ENCODE peak calls at places on chromosome 21, in six cellular contexts. K, N, O, B, Q and G are unnamed samples. For H3K27me3 and H3K4me1, the result is how much of the 10 kb centered on the place peaks cover.

GRCh38 chr21:27154451-27155129 is 187.7 kb upstream of the ADAMTS5 start:
- DNase-seq in Q (peak), K (no peak), B (peak), N (no peak), O (no peak), G (no peak)

GRCh38 chr21:37780991-37781983 is 135.0 kb downstream of the KCNJ6 start:
- DNase-seq in K (no peak), O (no peak), B (no peak), N (no peak), Q (no peak), G (no peak)

GRCh38 chr21:29299906-29300546 is 1.3 kb downstream of the BACH1 start:
- DNase-seq in K (peak), B (peak), O (peak), Q (peak), N (peak), G (peak)

GRCh38 chr21:41932191-41932575 is 21.6 kb downstream of the C2CD2 start:
- DNase-seq in K (no peak), B (peak), O (no peak), Q (no peak), N (no peak), G (no peak)

GRCh38 chr21:25031750-25032149 is 575.5 kb downstream of the MRPL39 start:
- DNase-seq in O (no peak), Q (no peak), B (no peak), K (no peak), N (no peak), G (no peak)

GRCh38 chr21:38211321-38211720 is 45.5 kb upstream of the KCNJ15 start:
- DNase-seq in Q (no peak), B (no peak), K (no peak), N (peak), O (no peak), G (no peak)

GRCh38 chr21:42263591-42264131 is 44.7 kb downstream of the ABCG1 start:
- DNase-seq in B (no peak), K (peak), Q (peak), N (no peak), O (peak), G (peak)

GRCh38 chr21:42865361-42866160 is 13.8 kb downstream of the WDR4 start:
- DNase-seq in B (no peak), K (peak), Q (peak), O (no peak), N (no peak), G (no peak)

GRCh38 chr21:41653944-41654625 is 112.8 kb downstream of the RIPK4 start:
- DNase-seq in B (peak), Q (no peak), O (no peak), K (no peak), N (no peak), G (no peak)

GRCh38 chr21:29441651-29442050 is 142.9 kb downstream of the BACH1 start:
- DNase-seq in N (no peak), O (no peak), B (no peak), Q (no peak), K (no peak), G (no peak)

GRCh38 chr21:35646606-35647005 is 413.7 kb downstream of the SETD4 start:
- DNase-seq in Q (no peak), K (no peak), B (peak), O (no peak), N (peak), G (no peak)

GRCh38 chr21:35652196-35652595 is 408.1 kb downstream of the SETD4 start:
- DNase-seq in N (peak), Q (no peak), O (no peak), B (no peak), K (no peak), G (no peak)

GRCh38 chr21:35649186-35649585 is 411.1 kb downstream of the SETD4 start:
- DNase-seq in N (peak), O (peak), K (peak), Q (no peak), B (peak), G (no peak)

GRCh38 chr21:35651166-35651565 is 409.2 kb downstream of the SETD4 start:
- DNase-seq in Q (no peak), K (no peak), O (no peak), N (peak), B (no peak), G (no peak)

GRCh38 chr21:35648512-35648911 is 411.8 kb downstream of the SETD4 start:
- DNase-seq in B (no peak), N (peak), Q (no peak), O (no peak), K (no peak), G (no peak)
- H3K27me3 ChIP-seq in B (under half), N (under half), Q (under half), O (under half), K (under half), G (under half)

GRCh38 chr21:44814498-44815023 is 3.3 kb downstream of the SUMO3 start:
- DNase-seq in K (no peak), N (no peak), B (no peak), Q (no peak), O (no peak), G (no peak)
- H3K4me3 ChIP-seq in K (no peak), N (no peak), B (no peak), Q (no peak), O (no peak), G (no peak)

GRCh38 chr21:31728952-31729351 is 3.0 kb downstream of the SCAF4 start:
- DNase-seq in O (no peak), B (peak), N (no peak), K (no peak), Q (no peak), G (no peak)
- H3K4me1 ChIP-seq in O (under half), B (under half), N (under half), K (under half), Q (half or more), G (under half)

GRCh38 chr21:45017376-45017960 is 56.9 kb upstream of the ADARB1 start:
- DNase-seq in Q (peak), B (peak), K (no peak), O (no peak), N (no peak), G (no peak)
- H3K27me3 ChIP-seq in Q (under half), B (under half), K (under half), O (under half), N (under half), G (under half)

GRCh38 chr21:15732996-15733329 is 3.2 kb downstream of the USP25 start:
- DNase-seq in Q (no peak), O (no peak), B (no peak), K (no peak), N (no peak), G (no peak)
- H3K4me3 ChIP-seq in Q (peak), O (no peak), B (no peak), K (no peak), N (peak), G (peak)

DNA sequence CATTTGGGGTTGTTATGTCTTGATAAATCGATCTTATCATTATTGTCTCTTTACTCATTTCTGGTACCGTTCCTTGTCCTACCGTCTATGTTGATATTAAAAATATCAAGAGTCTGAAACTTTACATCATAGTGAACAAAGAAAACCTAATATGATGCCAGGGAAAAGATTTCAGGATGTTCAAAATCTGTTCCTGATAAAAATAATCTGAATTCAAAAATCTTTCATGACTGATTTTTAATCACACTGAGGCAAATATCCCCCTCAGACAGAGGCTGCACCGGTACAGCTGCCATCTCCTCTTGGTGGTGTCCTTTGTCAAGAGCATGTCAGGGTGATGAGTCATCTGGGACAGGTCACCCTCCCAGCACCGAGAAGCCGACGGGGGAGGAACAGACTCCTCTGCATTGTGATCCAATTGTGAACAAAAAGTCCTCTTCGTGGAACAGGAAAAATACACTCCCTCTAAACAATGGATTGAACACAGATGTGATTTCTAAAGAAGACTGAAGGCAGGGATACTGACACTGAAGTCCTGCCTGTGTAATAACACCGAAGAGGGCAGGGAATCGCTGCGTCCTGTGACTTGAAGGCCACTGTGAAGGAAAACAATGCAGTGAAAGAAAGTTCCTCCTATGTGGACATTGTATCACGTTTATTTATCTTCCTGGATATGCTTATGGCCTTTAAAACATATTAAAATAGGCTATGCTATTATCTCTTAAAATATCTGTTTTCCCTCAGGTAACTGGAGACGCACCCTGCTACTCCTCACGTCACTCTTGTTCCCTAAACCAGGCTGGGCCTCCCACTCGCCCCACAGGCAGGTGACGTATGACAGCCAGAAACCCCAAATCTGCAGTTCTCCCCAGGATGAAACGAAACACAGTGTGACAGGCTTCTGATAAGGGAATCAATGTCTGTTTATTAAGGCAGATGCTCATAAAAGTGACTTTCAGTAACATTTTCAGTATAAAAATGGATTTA is 4.3 kb upstream of the SPATC1L start:
- DNase-seq in K (no peak), B (peak), N (peak), O (peak), Q (peak), G (peak)
- H3K4me1 ChIP-seq in K (under half), B (under half), N (under half), O (under half), Q (under half), G (under half)

GRCh38 chr21:34653522-34653921 is 15.3 kb upstream of the CLIC6 start:
- DNase-seq in O (no peak), Q (no peak), B (no peak), N (no peak), K (no peak), G (no peak)
- H3K27me3 ChIP-seq in O (under half), Q (under half), B (under half), N (under half), K (under half), G (under half)

GRCh38 chr21:44521301-44521927 is 18.6 kb downstream of the KRTAP10-1 start:
- DNase-seq in N (no peak), K (no peak), B (no peak), O (no peak), Q (no peak), G (no peak)

GRCh38 chr21:44524412-44525371 is 15.3 kb downstream of the KRTAP10-1 start:
- DNase-seq in O (no peak), Q (no peak), B (no peak), K (no peak), N (no peak), G (no peak)

GRCh38 chr21:44523567-44524181 is 16.3 kb downstream of the KRTAP10-1 start:
- DNase-seq in O (no peak), Q (no peak), N (no peak), K (no peak), B (no peak), G (no peak)

GRCh38 chr21:44521928-44522752 is 17.9 kb downstream of the KRTAP10-1 start:
- DNase-seq in K (no peak), O (no peak), B (no peak), N (no peak), Q (no peak), G (no peak)

GRCh38 chr21:44522753-44523204 is 17.2 kb downstream of the KRTAP10-1 start:
- DNase-seq in O (no peak), Q (no peak), N (no peak), K (no peak), B (no peak), G (no peak)
- H3K4me3 ChIP-seq in O (no peak), Q (no peak), N (no peak), K (no peak), B (no peak), G (no peak)

DNA sequence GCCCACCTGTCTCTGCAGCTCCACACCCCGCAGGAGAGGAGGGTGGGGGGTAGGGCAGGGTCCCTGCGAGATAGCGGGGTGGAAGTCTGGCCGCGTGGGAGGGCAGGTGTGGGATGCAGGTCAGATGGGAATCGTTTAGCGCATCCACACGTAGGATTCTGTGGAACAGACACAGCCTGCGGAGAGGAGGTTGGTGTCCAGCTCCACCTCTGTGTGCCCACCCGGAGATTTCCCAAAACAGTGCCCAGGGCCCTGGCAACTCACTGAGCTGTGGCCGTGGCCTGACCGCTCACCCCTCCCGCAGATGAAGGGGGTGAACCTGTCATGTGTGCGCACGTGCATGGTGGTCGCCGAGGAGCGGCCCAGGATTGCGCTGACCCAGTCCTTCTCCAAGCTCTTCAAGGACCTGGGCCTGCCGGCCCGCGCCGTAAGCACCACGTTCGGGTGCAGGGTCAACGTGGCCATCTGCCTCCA is 46.9 kb downstream of the S100B start:
- DNase-seq in O (no peak), B (no peak), K (no peak), Q (no peak), N (peak), G (no peak)
- H3K4me1 ChIP-seq in O (under half), B (under half), K (under half), Q (under half), N (under half), G (under half)